ENCODE peak calls at places on chromosomes 2 and 18, in ten cellular contexts. W is cardiac fibroblast; Z is stimulated activated CD4-positive, alpha-beta T cell treated with anti-CD3 and anti-CD28 coated beads, Interleukin-15, amount 100 ng/mL, for 24 hours; G is iPS-NIHi11; X is foreskin fibroblast; T is naive thymus-derived CD8-positive, alpha-beta T cell; D is nephron progenitor cell; M is activated naive CD4-positive, alpha-beta T cell; P is endothelial cell of umbilical vein; S is activated CD4-positive, alpha-beta T cell treated with anti-CD3 and anti-CD28 coated beads, Interleukin-2, amount 50 U/mL, for 1 hour. H is an unnamed sample.

GRCh38 chr2:15909157-15909556 is 31.2 kb upstream of the MYCN start:
- DNase-seq in G (no peak), D (no peak), Z (no peak), P (no peak), W (no peak), S (no peak), M (no peak), T (no peak), X (no peak), H (no peak)

GRCh38 chr18:44816449-44816848 is 135.8 kb downstream of the SETBP1 start:
- DNase-seq in X (no peak), Z (no peak), P (no peak), S (no peak), W (no peak), M (no peak), T (no peak), D (no peak), G (no peak), H (no peak)

GRCh38 chr2:112144966-112145365 is 6.8 kb downstream of the FBLN7 start:
- DNase-seq in Z (no peak), S (no peak), G (no peak), W (no peak), P (no peak), T (no peak), D (no peak), X (no peak), M (no peak), H (no peak)

GRCh38 chr18:58013241-58014211 is 30.5 kb upstream of the NEDD4L start:
- DNase-seq in S (no peak), W (no peak), P (no peak), M (no peak), D (no peak), G (no peak), T (no peak), X (peak; percentile 13), Z (no peak), H (peak; percentile 2)

GRCh38 chr2:138373993-138374408 is 127.6 kb upstream of the SPOPL start:
- DNase-seq in Z (no peak), G (peak; percentile 25), S (no peak), P (peak; percentile 57), M (no peak), W (peak; percentile 82), D (peak; percentile 13), T (no peak), X (peak; percentile 77), H (peak; percentile 4)

GRCh38 chr2:9244985-9245544 is 38.5 kb downstream of the ASAP2 start:
- DNase-seq in X (no peak), M (no peak), G (no peak), W (no peak), S (no peak), P (no peak), Z (no peak), D (no peak), T (no peak), H (no peak)

GRCh38 chr2:37588316-37588777 is 83.1 kb downstream of the CDC42EP3 start:
- DNase-seq in G (peak; percentile 38), P (peak; percentile 20), D (no peak), X (peak; percentile 57), Z (no peak), M (no peak), S (no peak), T (no peak), W (no peak), H (no peak)

GRCh38 chr2:74690571-74690970 is 36.5 kb downstream of the SEMA4F start:
- DNase-seq in W (peak; percentile 83), D (peak; percentile 19), X (peak; percentile 83), P (peak; percentile 68), M (no peak), S (no peak), T (peak; percentile 9), Z (peak; percentile 12), G (peak; percentile 73), H (peak; percentile 21)

GRCh38 chr2:128321784-128322650 is 3.3 kb upstream of the HS6ST1 start:
- DNase-seq in P (peak; percentile 84), D (peak; percentile 87), W (peak; percentile 86), M (peak; percentile 53), T (peak; percentile 79), X (peak; percentile 94), Z (peak; percentile 86), S (peak; percentile 78), G (peak; percentile 90), H (peak; percentile 54)

GRCh38 chr2:234256516-234256915 is 206.0 kb downstream of the SPP2 start:
- DNase-seq in M (no peak), Z (no peak), P (no peak), G (no peak), X (no peak), S (no peak), D (no peak), W (no peak), T (no peak), H (no peak)

GRCh38 chr18:54787616-54788015 is 40.7 kb upstream of the RAB27B start:
- DNase-seq in D (no peak), W (peak; percentile 43), Z (no peak), P (no peak), X (peak; percentile 54), T (no peak), S (no peak), G (no peak), M (no peak), H (no peak)

GRCh38 chr2:47230418-47230817 is 75.3 kb upstream of the STPG4 start:
- DNase-seq in W (peak; percentile 91), M (no peak), Z (no peak), S (no peak), T (no peak), P (no peak), G (no peak), D (no peak), X (no peak), H (no peak)

GRCh38 chr18:62634991-62635630 is 80.2 kb upstream of the PHLPP1 start:
- DNase-seq in D (no peak), G (peak; percentile 28), T (no peak), M (no peak), Z (no peak), X (peak; percentile 34), W (no peak), P (no peak), S (no peak), H (no peak)